ENCODE peak calls at places on chromosome 3, in eight cellular contexts. O is CD8-positive, alpha-beta memory T cell; R is CD4-positive, alpha-beta T cell; U is activated CD4-positive, alpha-beta T cell treated with anti-CD3 and anti-CD28 coated beads for 24 hours; H is HFFc6; I is kidney tubule cell; T is heart left ventricle; X is HCT116. C is an unnamed sample.

GRCh38 chr3:70740872-70741271 is 428.4 kb upstream of the MDFIC2 start:
- DNase-seq in O (no peak), R (no peak), U (no peak), H (no peak), I (no peak), T (no peak), X (no peak), C (no peak)

GRCh38 chr3:105915524-105915923 is 46.7 kb upstream of the CBLB start:
- DNase-seq in O (no peak), R (no peak), U (no peak), H (no peak), I (no peak), T (no peak), X (no peak), C (no peak)

GRCh38 chr3:155619118-155619915 is 125.6 kb downstream of the PLCH1 start:
- DNase-seq in O (no peak), R (no peak), U (no peak), H (no peak), I (no peak), T (no peak), X (no peak), C (no peak)

GRCh38 chr3:11389570-11390268 is 117.5 kb downstream of the ATG7 start:
- DNase-seq in O (no peak), R (no peak), U (no peak), H (peak), I (no peak), T (no peak), X (no peak), C (no peak)

GRCh38 chr3:73727854-73728253 is 103.1 kb upstream of the PDZRN3 start:
- DNase-seq in O (no peak), R (no peak), U (no peak), H (no peak), I (no peak), T (no peak), X (no peak), C (no peak)

GRCh38 chr3:100213891-100214573 is 46.8 kb upstream of the TBC1D23 start:
- DNase-seq in O (no peak), R (no peak), U (no peak), H (no peak), I (peak), T (no peak), X (no peak), C (no peak)

GRCh38 chr3:47394867-47395266 is 14.0 kb downstream of the PTPN23 start:
- DNase-seq in O (no peak), R (no peak), U (no peak), H (no peak), I (no peak), T (no peak), X (no peak), C (no peak)

GRCh38 chr3:71518089-71518488 is 65.4 kb downstream of the FOXP1 start:
- DNase-seq in O (no peak), R (no peak), U (no peak), H (no peak), I (peak), T (no peak), X (no peak), C (no peak)

GRCh38 chr3:140093742-140094141 is 158.8 kb downstream of the CLSTN2 start:
- DNase-seq in O (no peak), R (no peak), U (no peak), H (no peak), I (peak), T (no peak), X (peak), C (peak)

GRCh38 chr3:127156651-127157050 is 36.3 kb upstream of the PRR23E start:
- DNase-seq in O (no peak), R (peak), U (no peak), H (no peak), I (no peak), T (no peak), X (no peak), C (no peak)

GRCh38 chr3:51975857-51976549 is 1.1 kb downstream of the ABHD14A start:
- DNase-seq in O (peak), R (peak), U (no peak), H (peak), I (peak), T (peak), X (no peak), C (peak)

GRCh38 chr3:55075846-55076245 is 148.0 kb upstream of the LRTM1 start:
- DNase-seq in O (no peak), R (no peak), U (no peak), H (no peak), I (no peak), T (no peak), X (no peak), C (no peak)

GRCh38 chr3:3800076-3800448 is 831 bp downstream of the LRRN1 start:
- DNase-seq in O (no peak), R (no peak), U (no peak), H (no peak), I (peak), T (no peak), X (no peak), C (peak)

GRCh38 chr3:95815828-95816227 is 998.6 kb upstream of the EPHA6 start:
- DNase-seq in O (no peak), R (no peak), U (no peak), H (no peak), I (peak), T (no peak), X (no peak), C (peak)

GRCh38 chr3:161212892-161213291 is 8.2 kb upstream of the NMD3 start:
- DNase-seq in O (no peak), R (no peak), U (no peak), H (no peak), I (no peak), T (no peak), X (no peak), C (no peak)

GRCh38 chr3:120302361-120302760 is 17.3 kb upstream of the GPR156 start:
- DNase-seq in O (no peak), R (no peak), U (no peak), H (no peak), I (no peak), T (no peak), X (no peak), C (no peak)

GRCh38 chr3:45541326-45542321 is 52.9 kb upstream of the LIMD1 start:
- DNase-seq in O (no peak), R (no peak), U (no peak), H (no peak), I (no peak), T (no peak), X (no peak), C (no peak)

GRCh38 chr3:112623717-112624116 is 17.2 kb downstream of the CCDC80 start:
- DNase-seq in O (no peak), R (no peak), U (no peak), H (no peak), I (no peak), T (no peak), X (no peak), C (no peak)

GRCh38 chr3:120021523-120021922 is 72.7 kb downstream of the GSK3B start:
- DNase-seq in O (no peak), R (no peak), U (no peak), H (peak), I (peak), T (no peak), X (no peak), C (no peak)

GRCh38 chr3:8560608-8561007 is 59.0 kb downstream of the LMCD1 start:
- DNase-seq in O (no peak), R (no peak), U (no peak), H (peak), I (peak), T (no peak), X (no peak), C (no peak)

GRCh38 chr3:172132159-172132586 is 92.8 kb downstream of the FNDC3B start:
- DNase-seq in O (peak), R (no peak), U (no peak), H (no peak), I (no peak), T (no peak), X (no peak), C (no peak)

GRCh38 chr3:49900491-49901153 is 3.1 kb downstream of the MST1R start:
- DNase-seq in O (no peak), R (no peak), U (no peak), H (peak), I (peak), T (no peak), X (peak), C (peak)

GRCh38 chr3:178765472-178765871 is 229.2 kb downstream of the KCNMB2 start:
- DNase-seq in O (no peak), R (no peak), U (no peak), H (no peak), I (no peak), T (no peak), X (no peak), C (no peak)

GRCh38 chr3:46915297-46915822 is 37.8 kb downstream of the PTH1R start:
- DNase-seq in O (no peak), R (no peak), U (no peak), H (no peak), I (no peak), T (peak), X (no peak), C (no peak)

GRCh38 chr3:151827816-151828215 is 13.9 kb downstream of the AADAC start:
- DNase-seq in O (no peak), R (no peak), U (no peak), H (no peak), I (no peak), T (no peak), X (no peak), C (no peak)

GRCh38 chr3:16136042-16136441 is 38.4 kb upstream of the GALNT15 start:
- DNase-seq in O (no peak), R (no peak), U (no peak), H (peak), I (no peak), T (no peak), X (no peak), C (no peak)

GRCh38 chr3:131167867-131168266 is 141.2 kb downstream of the NEK11 start:
- DNase-seq in O (no peak), R (no peak), U (no peak), H (no peak), I (no peak), T (no peak), X (no peak), C (no peak)

GRCh38 chr3:73927203-73927570 is 302.4 kb upstream of the PDZRN3 start:
- DNase-seq in O (no peak), R (no peak), U (no peak), H (no peak), I (no peak), T (no peak), X (no peak), C (no peak)

GRCh38 chr3:122691195-122691594 is 10.6 kb downstream of the PARP14 start:
- DNase-seq in O (no peak), R (no peak), U (no peak), H (peak), I (peak), T (no peak), X (no peak), C (peak)

GRCh38 chr3:111591555-111591954 is 3.6 kb downstream of the ZBED2 start:
- DNase-seq in O (no peak), R (no peak), U (no peak), H (no peak), I (no peak), T (no peak), X (no peak), C (no peak)

GRCh38 chr3:180836766-180837165 is 75.7 kb upstream of the FXR1 start:
- DNase-seq in O (no peak), R (no peak), U (no peak), H (no peak), I (no peak), T (no peak), X (no peak), C (no peak)

GRCh38 chr3:33334364-33334763 is 57.1 kb downstream of the FBXL2 start:
- DNase-seq in O (no peak), R (no peak), U (no peak), H (no peak), I (no peak), T (no peak), X (no peak), C (no peak)

GRCh38 chr3:52891615-52892081 is 5.7 kb downstream of the STIMATE start:
- DNase-seq in O (no peak), R (no peak), U (no peak), H (peak), I (peak), T (no peak), X (no peak), C (no peak)

GRCh38 chr3:141789281-141789680 is 26.1 kb downstream of the GRK7 start:
- DNase-seq in O (no peak), R (no peak), U (no peak), H (no peak), I (no peak), T (no peak), X (peak), C (no peak)

C was measured in body of pancreas.